ENCODE peak calls at places on chromosomes 11 and 22, in ten cellular contexts. J, P, D, I, O, V, F, Q, W and X are unnamed samples.

GRCh38 chr11:1675536-1676253 is 21.3 kb upstream of the KRTAP5-6 start:
- DNase-seq in J (no peak), V (no peak), I (no peak), P (no peak), O (no peak), F (no peak), Q (no peak), D (no peak), W (no peak), X (no peak)

GRCh38 chr11:113874096-113874919 is 1.1 kb downstream of the USP28 start:
- DNase-seq in J (peak), D (no peak), Q (no peak), V (no peak), O (no peak), W (no peak), F (peak), P (no peak), I (no peak), X (no peak)

GRCh38 chr22:42489000-42489399 is 30.6 kb downstream of the RRP7A start:
- DNase-seq in D (no peak), P (no peak), V (no peak), O (no peak), W (no peak), F (no peak), I (no peak), Q (no peak), J (no peak), X (no peak)

GRCh38 chr22:23248583-23248982 is 68.3 kb downstream of the BCR start:
- DNase-seq in V (no peak), D (no peak), W (no peak), O (no peak), P (no peak), F (no peak), Q (peak), J (peak), I (no peak), X (no peak)

GRCh38 chr11:64553554-64554201 is 37.3 kb upstream of the SLC22A12 start:
- DNase-seq in F (peak), J (peak), V (peak), D (no peak), I (no peak), O (peak), W (no peak), Q (peak), P (peak), X (peak)

GRCh38 chr11:123430736-123431356 is 777 bp downstream of the GRAMD1B start:
- DNase-seq in V (peak), J (peak), I (no peak), F (no peak), Q (no peak), W (peak), O (peak), P (peak), D (peak), X (peak)

GRCh38 chr22:24450600-24450999 is 23.2 kb downstream of the ADORA2A start:
- DNase-seq in D (no peak), J (peak), I (no peak), Q (no peak), P (peak), F (no peak), O (no peak), W (no peak), V (no peak), X (no peak)

GRCh38 chr11:48109046-48109666 is 107.5 kb upstream of the OR4B1 start:
- DNase-seq in I (no peak), F (peak), J (no peak), O (no peak), V (no peak), D (no peak), P (no peak), W (no peak), Q (peak), X (no peak)

GRCh38 chr22:49576241-49577141 is 251.2 kb downstream of the BRD1 start:
- DNase-seq in I (no peak), Q (no peak), W (no peak), P (no peak), V (no peak), F (no peak), O (peak), D (peak), J (peak), X (no peak)

GRCh38 chr11:14907411-14908213 is 15.6 kb upstream of the CYP2R1 start:
- DNase-seq in P (peak), V (peak), Q (peak), W (peak), O (peak), I (no peak), J (peak), D (peak), F (peak), X (peak)

GRCh38 chr22:19607198-19608113 is 83.2 kb upstream of the CLDN5 start:
- DNase-seq in P (no peak), D (no peak), O (peak), V (no peak), J (no peak), W (no peak), Q (no peak), I (no peak), F (peak), X (no peak)

GRCh38 chr11:6968816-6969215 is 42.6 kb downstream of the ZNF215 start:
- DNase-seq in W (no peak), F (no peak), I (peak), D (no peak), J (no peak), O (no peak), P (no peak), V (no peak), Q (peak), X (no peak)

GRCh38 chr11:113974741-113975470 is at the start of gene HTR3A:
- DNase-seq in F (peak), V (no peak), Q (peak), W (no peak), P (peak), O (peak), I (no peak), J (peak), D (peak), X (no peak)

GRCh38 chr11:72037554-72038311 is 39.0 kb downstream of the IL18BP start:
- DNase-seq in P (peak), Q (no peak), V (no peak), D (no peak), F (peak), O (no peak), I (no peak), W (no peak), J (peak), X (no peak)

GRCh38 chr22:37626144-37626543 is 13.3 kb upstream of the SH3BP1 start:
- DNase-seq in F (no peak), V (no peak), I (no peak), P (peak), D (no peak), W (no peak), O (peak), J (peak), Q (peak), X (no peak)